ENCODE peak calls at places on chromosome 21, in four cellular contexts. D is neuronal stem cell, P is H1, T is mesenchymal stem cell. F is an unnamed sample.

GRCh38 chr21:39674794-39675193 is 62.1 kb downstream of the B3GALT5 start:
- DNase-seq in P (no peak), T (no peak), D (no peak), F (no peak)

GRCh38 chr21:34027727-34028461 is 45.5 kb upstream of the MRPS6 start:
- DNase-seq in D (no peak), T (no peak), P (no peak), F (no peak)

GRCh38 chr21:18041012-18041411 is 203.6 kb upstream of the CHODL start:
- DNase-seq in T (peak; percentile 71), P (no peak), D (no peak), F (peak; percentile 33)

GRCh38 chr21:14675774-14676530 is 129.8 kb upstream of the SAMSN1 start:
- DNase-seq in D (no peak), T (no peak), P (no peak), F (no peak)

GRCh38 chr21:39531777-39532333 is 80.1 kb downstream of the SH3BGR start:
- DNase-seq in T (no peak), D (no peak), P (no peak), F (no peak)

GRCh38 chr21:32521736-32522360 is 63.5 kb downstream of the TCP10L start:
- DNase-seq in P (no peak), T (no peak), D (no peak), F (no peak)

GRCh38 chr21:16419188-16419874 is 689.5 kb downstream of the USP25 start:
- DNase-seq in D (no peak), T (no peak), P (no peak), F (no peak)

GRCh38 chr21:27677547-27677946 is 710.7 kb upstream of the ADAMTS5 start:
- DNase-seq in D (no peak), P (no peak), T (no peak), F (no peak)

GRCh38 chr21:31531967-31532366 is 127.5 kb upstream of the SOD1 start:
- DNase-seq in T (no peak), D (no peak), P (no peak), F (peak; percentile 39)

GRCh38 chr21:33026299-33026858 is 644 bp downstream of the OLIG2 start:
- DNase-seq in P (no peak), D (no peak), T (no peak), F (no peak)

GRCh38 chr21:17921579-17922530 is 102.7 kb upstream of the C21orf91 start:
- DNase-seq in D (no peak), T (peak; percentile 75), P (no peak), F (no peak)

GRCh38 chr21:27505516-27505915 is 538.6 kb upstream of the ADAMTS5 start:
- DNase-seq in D (no peak), T (no peak), P (no peak), F (no peak)

GRCh38 chr21:14737278-14737677 is 191.2 kb upstream of the SAMSN1 start:
- DNase-seq in T (no peak), D (no peak), P (no peak), F (no peak)

GRCh38 chr21:38985423-38986378 is 180.0 kb downstream of the ETS2 start:
- DNase-seq in D (no peak), P (no peak), T (peak; percentile 60), F (no peak)

GRCh38 chr21:40299441-40299840 is 432.2 kb downstream of the PCP4 start:
- DNase-seq in P (no peak), D (no peak), T (no peak), F (no peak)

GRCh38 chr21:39232926-39233325 is 49.7 kb upstream of the PSMG1 start:
- DNase-seq in T (no peak), D (no peak), P (no peak), F (no peak)

GRCh38 chr21:15768045-15768601 is 38.3 kb downstream of the USP25 start:
- DNase-seq in D (no peak), P (no peak), T (no peak), F (no peak)

GRCh38 chr21:20459838-20460237 is 538.4 kb upstream of the NCAM2 start:
- DNase-seq in D (no peak), P (no peak), T (peak; percentile 43), F (no peak)

GRCh38 chr21:15457962-15458361 is 271.8 kb upstream of the USP25 start:
- DNase-seq in T (no peak), P (no peak), D (no peak), F (no peak)

GRCh38 chr21:27528697-27529096 is 561.8 kb upstream of the ADAMTS5 start:
- DNase-seq in T (no peak), P (no peak), D (no peak), F (peak; percentile 31)

GRCh38 chr21:44314128-44314527 is 14.3 kb downstream of the PFKL start:
- DNase-seq in P (no peak), T (no peak), D (no peak), F (no peak)

GRCh38 chr21:41185802-41186201 is 17.8 kb downstream of the BACE2 start:
- DNase-seq in P (no peak), T (no peak), D (no peak), F (no peak)

GRCh38 chr21:41361786-41362604 is at the start of gene MX2:
- DNase-seq in D (no peak), T (peak; percentile 53), P (no peak), F (peak; percentile 86)

GRCh38 chr21:27275294-27275927 is 308.5 kb upstream of the ADAMTS5 start:
- DNase-seq in P (no peak), T (peak; percentile 71), D (no peak), F (peak; percentile 54)

GRCh38 chr21:33383056-33383888 is 19.9 kb upstream of the IFNGR2 start:
- DNase-seq in P (no peak), D (no peak), T (peak; percentile 98), F (peak; percentile 100)

GRCh38 chr21:38853421-38853919 is 47.7 kb downstream of the ETS2 start:
- DNase-seq in D (no peak), T (peak; percentile 90), P (peak; percentile 37), F (peak; percentile 97)

GRCh38 chr21:41671212-41671762 is 95.6 kb downstream of the RIPK4 start:
- DNase-seq in D (no peak), P (no peak), T (no peak), F (no peak)

GRCh38 chr21:16633851-16634521 is 878.9 kb upstream of the CXADR start:
- DNase-seq in T (no peak), P (no peak), D (no peak), F (no peak)

GRCh38 chr21:16422702-16423101 is 692.9 kb downstream of the USP25 start:
- DNase-seq in P (no peak), D (no peak), T (no peak), F (no peak)

GRCh38 chr21:43916076-43916475 is 51.1 kb downstream of the AGPAT3 start:
- DNase-seq in P (no peak), T (no peak), D (no peak), F (no peak)

GRCh38 chr21:34198232-34199120 is 125.1 kb downstream of the MRPS6 start:
- DNase-seq in T (no peak), P (peak; percentile 44), D (no peak), F (no peak)

GRCh38 chr21:32173106-32173755 is 105.6 kb downstream of the MIS18A start:
- DNase-seq in P (no peak), T (no peak), D (no peak), F (no peak)

GRCh38 chr21:39612233-39613028 is at the start of gene B3GALT5:
- DNase-seq in D (peak; percentile 77), T (peak; percentile 22), P (peak; percentile 80), F (no peak)

GRCh38 chr21:31397515-31397926 is 53.5 kb upstream of the TIAM1 start:
- DNase-seq in P (no peak), D (no peak), T (no peak), F (no peak)

GRCh38 chr21:33948951-33949444 is 33.4 kb upstream of the ATP5PO start:
- DNase-seq in P (peak; percentile 45), T (no peak), D (no peak), F (no peak)

GRCh38 chr21:37511848-37512247 is 145.3 kb downstream of the DYRK1A start:
- DNase-seq in P (no peak), D (no peak), T (no peak), F (no peak)
- H3K36me3 ChIP-seq in P (peaks cover 22% of the 10 kb centered on the region), D (peaks cover 100% of the 10 kb centered on the region), T (peaks cover 32% of the 10 kb centered on the region), F (peaks cover 43% of the 10 kb centered on the region)

DNA sequence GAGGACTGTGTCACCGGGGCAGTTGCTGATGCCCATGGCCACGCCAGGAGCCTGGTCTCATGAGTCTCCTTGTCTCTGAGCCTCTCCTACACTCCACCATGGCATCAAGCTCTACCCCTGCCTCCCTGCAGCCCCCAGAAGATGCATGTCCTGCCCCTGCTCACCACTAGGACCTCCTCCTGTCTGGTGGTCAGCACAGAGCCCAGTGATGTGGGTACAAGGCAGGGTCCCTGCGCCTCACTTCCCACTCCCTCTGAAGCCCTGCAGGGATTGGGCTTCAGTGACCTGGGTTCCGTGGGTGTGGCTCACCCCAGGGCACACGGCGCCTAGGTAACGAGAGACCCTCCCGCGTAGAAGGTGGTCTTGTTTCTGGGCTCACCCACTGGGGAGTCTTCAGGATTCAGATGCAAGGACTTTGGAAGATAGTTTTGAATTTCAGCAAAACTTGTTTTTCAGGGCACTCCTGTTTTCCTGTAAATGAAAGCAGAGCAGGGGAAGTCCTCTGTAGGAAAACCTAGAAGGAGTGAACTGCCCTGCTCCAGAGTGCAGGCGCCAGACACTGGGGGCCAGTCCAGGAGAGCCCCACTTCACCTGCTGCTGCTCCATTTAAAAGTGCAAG is 2.8 kb downstream of the COL18A1 start:
- DNase-seq in D (no peak), T (no peak), P (no peak), F (no peak)
- H2BK12ac ChIP-seq in D (peak overlapping the region; percentile 35), T (peak overlapping the region; percentile 0), P (peak overlapping the region; percentile 86), F (peak overlapping the region; percentile 27)

GRCh38 chr21:45983981-45984551 is 2.5 kb downstream of the COL6A1 start:
- DNase-seq in D (no peak), P (no peak), T (no peak), F (peak; percentile 85)
- H3K36me3 ChIP-seq in D (peaks cover 37% of the 10 kb centered on the region), P (no peaks in the 10 kb centered on the region), T (peaks cover 53% of the 10 kb centered on the region), F (peaks cover 6% of the 10 kb centered on the region)

GRCh38 chr21:36097427-36098230 is 27.8 kb downstream of the CBR1 start:
- DNase-seq in T (peak; percentile 46), D (no peak), P (no peak), F (no peak)

GRCh38 chr21:36099000-36099399 is 29.2 kb downstream of the CBR1 start:
- DNase-seq in T (no peak), P (no peak), D (no peak), F (no peak)

GRCh38 chr21:36092676-36093075 is 22.9 kb downstream of the CBR1 start:
- DNase-seq in T (no peak), P (no peak), D (no peak), F (no peak)

GRCh38 chr21:36093512-36093911 is 23.7 kb downstream of the CBR1 start:
- DNase-seq in P (no peak), T (no peak), D (no peak), F (no peak)

GRCh38 chr21:36096398-36097290 is 26.8 kb downstream of the CBR1 start:
- DNase-seq in D (no peak), T (no peak), P (no peak), F (peak; percentile 4)
- H2BK12ac ChIP-seq in D (no peak overlapping the region), T (no peak overlapping the region), P (no peak overlapping the region), F (no peak overlapping the region)

GRCh38 chr21:25721987-25722386 is 12.7 kb downstream of the ATP5PF start:
- DNase-seq in T (no peak), P (no peak), D (no peak), F (no peak)

GRCh38 chr21:25717491-25718139 is 17.1 kb downstream of the ATP5PF start:
- DNase-seq in P (no peak), D (no peak), T (peak; percentile 26), F (no peak)

GRCh38 chr21:25722631-25723030 is 12.1 kb downstream of the ATP5PF start:
- DNase-seq in D (no peak), T (no peak), P (no peak), F (no peak)
- H3K36me3 ChIP-seq in D (peaks cover 87% of the 10 kb centered on the region), T (peaks cover 19% of the 10 kb centered on the region), P (peaks cover 2% of the 10 kb centered on the region), F (peaks cover 11% of the 10 kb centered on the region)

GRCh38 chr21:35368326-35368725 is 319.2 kb upstream of the RUNX1 start:
- DNase-seq in P (no peak), T (no peak), D (no peak), F (no peak)
- H2BK12ac ChIP-seq in P (no peak overlapping the region), T (no peak overlapping the region), D (no peak overlapping the region), F (no peak overlapping the region)